ENCODE peak calls at places on chromosomes 3 and 15, in six cellular contexts. N, M, S, X, J and D are unnamed samples.
A peak's percentile ranks its signal among the peaks of the same experiment; 100 is the strongest.

GRCh38 chr15:44296625-44297524 is 8.4 kb downstream of the GOLM2 start:
- DNase-seq in N (peak; percentile 82), M (no peak), S (peak; percentile 11), X (no peak), J (peak; percentile 78), D (no peak)

GRCh38 chr3:134542287-134542686 is 56.4 kb downstream of the CEP63 start:
- DNase-seq in N (no peak), M (no peak), S (no peak), X (no peak), J (no peak), D (no peak)

GRCh38 chr3:66610548-66610909 is 109.7 kb upstream of the LRIG1 start:
- DNase-seq in N (no peak), M (no peak), S (no peak), X (no peak), J (no peak), D (no peak)

GRCh38 chr3:165202995-165203394 is 6.8 kb upstream of the SLITRK3 start:
- DNase-seq in N (no peak), M (no peak), S (no peak), X (no peak), J (no peak), D (no peak)

GRCh38 chr3:41683666-41684350 is 278.1 kb downstream of the ULK4 start:
- DNase-seq in N (peak; percentile 56), M (no peak), S (no peak), X (no peak), J (peak; percentile 48), D (no peak)

GRCh38 chr3:181230258-181230657 is 240.7 kb upstream of the DNAJC19 start:
- DNase-seq in N (no peak), M (no peak), S (no peak), X (no peak), J (no peak), D (no peak)

GRCh38 chr3:124780356-124780755 is 50.1 kb downstream of the UMPS start:
- DNase-seq in N (peak; percentile 89), M (peak; percentile 61), S (peak; percentile 95), X (peak; percentile 58), J (no peak), D (no peak)

GRCh38 chr3:104856743-104857142 is 510.0 kb upstream of the ALCAM start:
- DNase-seq in N (no peak), M (no peak), S (no peak), X (no peak), J (peak; percentile 19), D (no peak)

GRCh38 chr3:108818404-108818803 is 4.2 kb upstream of the TRAT1 start:
- DNase-seq in N (peak; percentile 30), M (no peak), S (no peak), X (no peak), J (peak; percentile 65), D (no peak)

GRCh38 chr15:83515171-83515570 is 68.0 kb downstream of the SH3GL3 start:
- DNase-seq in N (no peak), M (no peak), S (no peak), X (no peak), J (peak; percentile 40), D (no peak)

GRCh38 chr15:48965972-48966371 is 2.3 kb upstream of the SHC4 start:
- DNase-seq in N (peak; percentile 83), M (no peak), S (no peak), X (no peak), J (peak; percentile 92), D (no peak)

GRCh38 chr3:128367726-128368125 is 99.0 kb downstream of the DNAJB8 start:
- DNase-seq in N (peak; percentile 27), M (no peak), S (no peak), X (no peak), J (peak; percentile 10), D (peak; percentile 81)

GRCh38 chr3:62559831-62560445 is 186.6 kb upstream of the FEZF2 start:
- DNase-seq in N (peak; percentile 77), M (no peak), S (peak; percentile 31), X (no peak), J (peak; percentile 49), D (no peak)

GRCh38 chr15:94584833-94585244 is 353.5 kb downstream of the MCTP2 start:
- DNase-seq in N (peak; percentile 17), M (peak; percentile 21), S (no peak), X (no peak), J (peak; percentile 15), D (no peak)

GRCh38 chr3:53726654-53727053 is 119.6 kb downstream of the CHDH start:
- DNase-seq in N (no peak), M (no peak), S (no peak), X (no peak), J (no peak), D (no peak)

GRCh38 chr3:134640872-134641470 is 9.9 kb downstream of the KY start:
- DNase-seq in N (peak; percentile 80), M (no peak), S (no peak), X (no peak), J (peak; percentile 61), D (no peak)

GRCh38 chr3:119324899-119325298 is 30.7 kb downstream of the ARHGAP31 start:
- DNase-seq in N (no peak), M (no peak), S (no peak), X (no peak), J (no peak), D (no peak)

GRCh38 chr15:66070220-66070934 is 183.2 kb downstream of the MEGF11 start:
- DNase-seq in N (no peak), M (no peak), S (no peak), X (no peak), J (peak; percentile 8), D (peak; percentile 18)

GRCh38 chr3:125435231-125435630 is 60.1 kb upstream of the ZNF148 start:
- DNase-seq in N (no peak), M (no peak), S (no peak), X (no peak), J (no peak), D (no peak)

GRCh38 chr3:40309925-40310635 is 573 bp downstream of the EIF1B start:
- DNase-seq in N (peak; percentile 57), M (peak; percentile 69), S (no peak), X (peak; percentile 84), J (peak; percentile 45), D (no peak)

GRCh38 chr3:50490438-50490970 is 12.9 kb downstream of the CACNA2D2 start:
- DNase-seq in N (no peak), M (no peak), S (no peak), X (no peak), J (no peak), D (no peak)

GRCh38 chr15:40892449-40893012 is 1.7 kb upstream of the VPS18 start:
- DNase-seq in N (no peak), M (no peak), S (no peak), X (no peak), J (no peak), D (no peak)

GRCh38 chr3:4850211-4850927 is 128.9 kb upstream of the BHLHE40 start:
- DNase-seq in N (no peak), M (no peak), S (no peak), X (no peak), J (no peak), D (no peak)

GRCh38 chr15:87917480-87917879 is 339.1 kb downstream of the NTRK3 start:
- DNase-seq in N (no peak), M (no peak), S (no peak), X (no peak), J (peak; percentile 7), D (no peak)

GRCh38 chr15:58078591-58078990 is 13.1 kb upstream of the ALDH1A2 start:
- DNase-seq in N (no peak), M (no peak), S (no peak), X (no peak), J (no peak), D (no peak)

GRCh38 chr15:58081446-58081845 is 15.9 kb upstream of the ALDH1A2 start:
- DNase-seq in N (no peak), M (no peak), S (no peak), X (no peak), J (peak; percentile 31), D (no peak)

GRCh38 chr15:58077427-58077826 is 11.9 kb upstream of the ALDH1A2 start:
- DNase-seq in N (peak; percentile 34), M (no peak), S (no peak), X (no peak), J (peak; percentile 59), D (no peak)

GRCh38 chr15:58081891-58082290 is 16.4 kb upstream of the ALDH1A2 start:
- DNase-seq in N (no peak), M (no peak), S (no peak), X (no peak), J (no peak), D (no peak)

GRCh38 chr15:58080398-58080797 is 14.9 kb upstream of the ALDH1A2 start:
- DNase-seq in N (no peak), M (no peak), S (no peak), X (no peak), J (no peak), D (no peak)
- TF ChIP-seq CTCF in N (no peak), M (no peak), S (no peak), X (no peak), J (no peak), D (no peak)

GRCh38 chr3:96776818-96777217 is 37.6 kb upstream of the EPHA6 start:
- DNase-seq in N (no peak), M (no peak), S (no peak), X (peak; percentile 63), J (no peak), D (no peak)

DNA sequence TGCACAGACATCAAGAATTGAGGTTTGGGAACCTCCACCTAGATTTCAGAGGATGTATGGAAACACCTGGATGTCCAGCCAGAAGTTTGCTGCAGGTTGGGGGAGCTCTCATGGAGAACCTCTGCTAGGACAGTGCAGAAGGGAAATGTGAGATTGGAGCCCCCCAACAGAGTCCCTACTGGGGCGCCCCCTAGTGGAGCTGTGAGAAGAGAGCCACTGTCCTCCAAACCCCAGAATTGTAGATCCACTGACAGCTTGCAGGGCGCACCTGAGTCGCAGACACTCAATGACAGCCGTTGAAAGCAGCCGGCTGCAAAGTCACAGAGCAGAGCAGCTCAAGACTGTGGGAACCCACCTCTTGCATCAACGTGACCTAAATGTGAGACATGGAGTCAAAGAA is 34.6 kb upstream of the EPHA6 start:
- DNase-seq in N (no peak), M (no peak), S (no peak), X (no peak), J (no peak), D (no peak)
- TF ChIP-seq CTCF in N (no peak), M (no peak), S (no peak), X (no peak), J (no peak), D (peak; percentile 38)

DNA sequence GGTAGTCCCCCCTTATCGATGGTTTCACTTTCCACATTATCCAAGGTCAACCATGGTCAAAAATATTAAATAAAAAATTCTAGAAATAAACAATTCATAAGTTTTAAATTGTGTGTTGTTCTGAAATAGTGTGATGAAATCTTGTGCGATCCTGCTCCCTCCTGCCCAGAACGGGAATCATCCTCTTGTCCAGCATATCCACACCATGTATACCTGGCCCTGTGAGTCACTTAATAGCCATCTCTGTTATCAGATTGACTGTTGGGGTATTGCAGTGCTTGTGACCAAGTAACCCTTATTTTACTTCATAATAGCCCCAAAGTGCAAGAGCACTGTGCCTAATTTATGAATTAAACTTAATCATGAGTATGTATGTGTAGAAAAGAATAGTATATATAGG is 19.1 kb downstream of the FAM81A start:
- DNase-seq in N (peak; percentile 13), M (no peak), S (no peak), X (no peak), J (peak; percentile 48), D (no peak)
- TF ChIP-seq CTCF in N (peak; percentile 14), M (no peak), S (no peak), X (no peak), J (peak; percentile 10), D (peak; percentile 32)

DNA sequence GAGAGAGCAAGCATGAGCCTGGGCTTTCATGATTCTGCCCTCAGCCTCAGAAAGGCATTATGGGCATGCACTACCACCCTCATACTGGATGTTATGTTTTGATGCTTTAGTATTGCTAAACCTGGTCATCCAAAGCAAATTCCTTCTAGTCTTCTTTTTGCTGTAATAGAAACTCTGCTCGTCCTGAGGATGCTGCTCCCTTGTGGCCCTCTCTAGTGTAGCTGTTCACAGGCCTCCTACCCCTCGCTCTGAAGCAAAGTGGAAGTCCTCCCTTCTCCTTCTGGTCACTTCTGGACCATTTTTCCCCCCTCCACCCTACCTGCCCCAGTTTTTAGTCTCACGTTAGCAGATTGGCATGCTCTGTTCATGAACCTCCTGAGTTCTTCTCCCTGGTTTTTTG is 22.9 kb upstream of the CCNL1 start:
- DNase-seq in N (peak; percentile 44), M (no peak), S (no peak), X (no peak), J (no peak), D (no peak)
- TF ChIP-seq CTCF in N (peak; percentile 46), M (no peak), S (no peak), X (no peak), J (peak; percentile 8), D (no peak)